ENCODE peak calls at places on chromosome 21, in four cellular contexts. One of them, this sample, is unnamed.

GRCh38 chr21:41321211-41321907 is 4.8 kb downstream of the FAM3B start:
- DNase-seq in neural progenitor cell: no peak
- DNase-seq in iPS DF 6.9: no peak
- DNase-seq in RCC 7860: no peak
- DNase-seq in this sample: no peak

GRCh38 chr21:34669149-34669879 is 520 bp downstream of the CLIC6 start:
- DNase-seq in RCC 7860: no peak
- DNase-seq in neural progenitor cell: peak; percentile 57
- DNase-seq in iPS DF 6.9: no peak
- DNase-seq in this sample: no peak

GRCh38 chr21:16193758-16194606 is 464.2 kb downstream of the USP25 start:
- DNase-seq in iPS DF 6.9: no peak
- DNase-seq in RCC 7860: peak; percentile 41
- DNase-seq in neural progenitor cell: peak; percentile 81
- DNase-seq in this sample: peak; percentile 1

GRCh38 chr21:43885721-43886120 is 20.7 kb downstream of the AGPAT3 start:
- DNase-seq in neural progenitor cell: no peak
- DNase-seq in RCC 7860: no peak
- DNase-seq in iPS DF 6.9: no peak
- DNase-seq in this sample: no peak

GRCh38 chr21:45145146-45145545 is 70.8 kb downstream of the ADARB1 start:
- DNase-seq in RCC 7860: no peak
- DNase-seq in iPS DF 6.9: no peak
- DNase-seq in neural progenitor cell: no peak
- DNase-seq in this sample: no peak

GRCh38 chr21:29418813-29419212 is 120.1 kb downstream of the BACH1 start:
- DNase-seq in RCC 7860: no peak
- DNase-seq in neural progenitor cell: no peak
- DNase-seq in iPS DF 6.9: no peak
- DNase-seq in this sample: no peak

GRCh38 chr21:45329261-45330074 is 41.8 kb upstream of the POFUT2 start:
- DNase-seq in RCC 7860: peak; percentile 77
- DNase-seq in neural progenitor cell: no peak
- DNase-seq in iPS DF 6.9: no peak
- DNase-seq in this sample: peak; percentile 75

GRCh38 chr21:32215306-32215685 is 63.6 kb downstream of the MIS18A start:
- DNase-seq in RCC 7860: no peak
- DNase-seq in neural progenitor cell: no peak
- DNase-seq in iPS DF 6.9: no peak
- DNase-seq in this sample: no peak

GRCh38 chr21:42389449-42389835 is 6.4 kb downstream of the TMPRSS3 start:
- DNase-seq in RCC 7860: no peak
- DNase-seq in iPS DF 6.9: no peak
- DNase-seq in neural progenitor cell: peak; percentile 42
- DNase-seq in this sample: no peak

GRCh38 chr21:29433366-29434059 is 134.8 kb downstream of the BACH1 start:
- DNase-seq in neural progenitor cell: no peak
- DNase-seq in iPS DF 6.9: no peak
- DNase-seq in RCC 7860: no peak
- DNase-seq in this sample: no peak

GRCh38 chr21:25557170-25557569 is 50.1 kb downstream of the MRPL39 start:
- DNase-seq in iPS DF 6.9: no peak
- DNase-seq in neural progenitor cell: no peak
- DNase-seq in RCC 7860: peak; percentile 38
- DNase-seq in this sample: no peak

GRCh38 chr21:42343556-42343955 is 7.2 kb downstream of the TFF2 start:
- DNase-seq in neural progenitor cell: no peak
- DNase-seq in RCC 7860: no peak
- DNase-seq in iPS DF 6.9: no peak
- DNase-seq in this sample: no peak

GRCh38 chr21:41927727-41928409 is 25.9 kb downstream of the C2CD2 start:
- DNase-seq in neural progenitor cell: no peak
- DNase-seq in RCC 7860: no peak
- DNase-seq in iPS DF 6.9: no peak
- DNase-seq in this sample: no peak

GRCh38 chr21:41664881-41665765 is 101.7 kb downstream of the RIPK4 start:
- DNase-seq in RCC 7860: peak; percentile 71
- DNase-seq in neural progenitor cell: peak; percentile 40
- DNase-seq in iPS DF 6.9: no peak
- DNase-seq in this sample: no peak

GRCh38 chr21:44949161-44950015 is 9.6 kb downstream of the SLX9 start:
- DNase-seq in iPS DF 6.9: peak; percentile 85
- DNase-seq in RCC 7860: peak; percentile 52
- DNase-seq in neural progenitor cell: peak; percentile 90
- DNase-seq in this sample: peak; percentile 59

GRCh38 chr21:37220433-37220980 is 46.6 kb downstream of the VPS26C start:
- DNase-seq in RCC 7860: no peak
- DNase-seq in iPS DF 6.9: no peak
- DNase-seq in neural progenitor cell: no peak
- DNase-seq in this sample: peak; percentile 49

GRCh38 chr21:14675774-14676530 is 129.8 kb upstream of the SAMSN1 start:
- DNase-seq in neural progenitor cell: no peak
- DNase-seq in iPS DF 6.9: no peak
- DNase-seq in RCC 7860: no peak
- DNase-seq in this sample: no peak